ENCODE peak calls at places on chromosomes 11 and 22, in five cellular contexts. One of them, this sample, is unnamed.

GRCh38 chr11:124199702-124200101 is 16.6 kb downstream of the OR10D3 start:
- DNase-seq in HEK293T: no peak
- DNase-seq in H1: no peak
- DNase-seq in NT2/D1: no peak
- DNase-seq in GM12878: no peak
- DNase-seq in this sample: no peak

GRCh38 chr11:10387209-10388083 is 67.6 kb upstream of the AMPD3 start:
- DNase-seq in HEK293T: no peak
- DNase-seq in H1: peak
- DNase-seq in NT2/D1: no peak
- DNase-seq in GM12878: no peak
- DNase-seq in this sample: no peak

GRCh38 chr11:87432006-87432405 is 394.3 kb downstream of the TMEM135 start:
- DNase-seq in HEK293T: no peak
- DNase-seq in H1: no peak
- DNase-seq in NT2/D1: no peak
- DNase-seq in GM12878: no peak
- DNase-seq in this sample: no peak

GRCh38 chr11:127925430-127925829 is 661.9 kb downstream of the ETS1 start:
- DNase-seq in HEK293T: no peak
- DNase-seq in H1: no peak
- DNase-seq in NT2/D1: no peak
- DNase-seq in GM12878: no peak
- DNase-seq in this sample: no peak

GRCh38 chr11:16771350-16772140 is 33.1 kb downstream of the C11orf58 start:
- DNase-seq in HEK293T: no peak
- DNase-seq in H1: no peak
- DNase-seq in NT2/D1: no peak
- DNase-seq in GM12878: no peak
- DNase-seq in this sample: no peak

GRCh38 chr22:40533712-40534378 is 102.7 kb downstream of the MRTFA start:
- DNase-seq in HEK293T: peak
- DNase-seq in H1: no peak
- DNase-seq in NT2/D1: no peak
- DNase-seq in GM12878: peak
- DNase-seq in this sample: no peak

GRCh38 chr22:23152238-23153114 is 7.2 kb downstream of the RAB36 start:
- DNase-seq in HEK293T: no peak
- DNase-seq in H1: no peak
- DNase-seq in NT2/D1: no peak
- DNase-seq in GM12878: no peak
- DNase-seq in this sample: peak

GRCh38 chr11:7321708-7322448 is 70.2 kb downstream of the SYT9 start:
- DNase-seq in HEK293T: no peak
- DNase-seq in H1: no peak
- DNase-seq in NT2/D1: no peak
- DNase-seq in GM12878: no peak
- DNase-seq in this sample: no peak

GRCh38 chr11:36313750-36314500 is 17.8 kb downstream of the PRR5L start:
- DNase-seq in HEK293T: no peak
- DNase-seq in H1: no peak
- DNase-seq in NT2/D1: no peak
- DNase-seq in GM12878: no peak
- DNase-seq in this sample: no peak

GRCh38 chr11:62850911-62851806 is 11.8 kb upstream of the WDR74 start:
- DNase-seq in HEK293T: no peak
- DNase-seq in H1: no peak
- DNase-seq in NT2/D1: no peak
- DNase-seq in GM12878: no peak
- DNase-seq in this sample: peak

GRCh38 chr11:77231800-77232199 is 69.7 kb downstream of the GDPD4 start:
- DNase-seq in HEK293T: no peak
- DNase-seq in H1: no peak
- DNase-seq in NT2/D1: no peak
- DNase-seq in GM12878: no peak
- DNase-seq in this sample: no peak

GRCh38 chr11:70488171-70488570 is 89.8 kb downstream of the CTTN start:
- DNase-seq in HEK293T: no peak
- DNase-seq in H1: no peak
- DNase-seq in NT2/D1: no peak
- DNase-seq in GM12878: no peak
- DNase-seq in this sample: no peak
- TF ChIP-seq SUZ12 in HEK293T: no peak
- TF ChIP-seq SUZ12 in H1: no peak
- TF ChIP-seq SUZ12 in NT2/D1: no peak
- TF ChIP-seq SUZ12 in GM12878: no peak
- TF ChIP-seq SUZ12 in this sample: no peak

GRCh38 chr22:41781508-41781906 is 19.0 kb upstream of the CCDC134 start:
- DNase-seq in HEK293T: no peak
- DNase-seq in H1: no peak
- DNase-seq in NT2/D1: no peak
- DNase-seq in GM12878: no peak
- DNase-seq in this sample: no peak
- TF ChIP-seq SUZ12 in HEK293T: no peak
- TF ChIP-seq SUZ12 in H1: no peak
- TF ChIP-seq SUZ12 in NT2/D1: no peak
- TF ChIP-seq SUZ12 in GM12878: no peak
- TF ChIP-seq SUZ12 in this sample: no peak

GRCh38 chr22:44723801-44724200 is 21.8 kb downstream of the PRR5 start:
- DNase-seq in HEK293T: peak
- DNase-seq in H1: no peak
- DNase-seq in NT2/D1: no peak
- DNase-seq in GM12878: peak
- DNase-seq in this sample: peak
- TF ChIP-seq SUZ12 in HEK293T: no peak
- TF ChIP-seq SUZ12 in H1: no peak
- TF ChIP-seq SUZ12 in NT2/D1: no peak
- TF ChIP-seq SUZ12 in GM12878: no peak
- TF ChIP-seq SUZ12 in this sample: no peak

GRCh38 chr11:2807276-2807681 is 78.3 kb downstream of the CDKN1C start:
- DNase-seq in HEK293T: no peak
- DNase-seq in H1: no peak
- DNase-seq in NT2/D1: no peak
- DNase-seq in GM12878: no peak
- DNase-seq in this sample: peak
- TF ChIP-seq SUZ12 in HEK293T: no peak
- TF ChIP-seq SUZ12 in H1: no peak
- TF ChIP-seq SUZ12 in NT2/D1: no peak
- TF ChIP-seq SUZ12 in GM12878: no peak
- TF ChIP-seq SUZ12 in this sample: no peak

GRCh38 chr22:38398609-38399401 is 56.2 kb downstream of the KCNJ4 start:
- DNase-seq in HEK293T: peak
- DNase-seq in H1: peak
- DNase-seq in NT2/D1: peak
- DNase-seq in GM12878: no peak
- DNase-seq in this sample: peak

GRCh38 chr22:38402204-38402603 is 52.8 kb downstream of the KCNJ4 start:
- DNase-seq in HEK293T: peak
- DNase-seq in H1: no peak
- DNase-seq in NT2/D1: no peak
- DNase-seq in GM12878: no peak
- DNase-seq in this sample: no peak

GRCh38 chr22:38401336-38402084 is 53.5 kb downstream of the KCNJ4 start:
- DNase-seq in HEK293T: peak
- DNase-seq in H1: no peak
- DNase-seq in NT2/D1: no peak
- DNase-seq in GM12878: no peak
- DNase-seq in this sample: peak

DNA sequence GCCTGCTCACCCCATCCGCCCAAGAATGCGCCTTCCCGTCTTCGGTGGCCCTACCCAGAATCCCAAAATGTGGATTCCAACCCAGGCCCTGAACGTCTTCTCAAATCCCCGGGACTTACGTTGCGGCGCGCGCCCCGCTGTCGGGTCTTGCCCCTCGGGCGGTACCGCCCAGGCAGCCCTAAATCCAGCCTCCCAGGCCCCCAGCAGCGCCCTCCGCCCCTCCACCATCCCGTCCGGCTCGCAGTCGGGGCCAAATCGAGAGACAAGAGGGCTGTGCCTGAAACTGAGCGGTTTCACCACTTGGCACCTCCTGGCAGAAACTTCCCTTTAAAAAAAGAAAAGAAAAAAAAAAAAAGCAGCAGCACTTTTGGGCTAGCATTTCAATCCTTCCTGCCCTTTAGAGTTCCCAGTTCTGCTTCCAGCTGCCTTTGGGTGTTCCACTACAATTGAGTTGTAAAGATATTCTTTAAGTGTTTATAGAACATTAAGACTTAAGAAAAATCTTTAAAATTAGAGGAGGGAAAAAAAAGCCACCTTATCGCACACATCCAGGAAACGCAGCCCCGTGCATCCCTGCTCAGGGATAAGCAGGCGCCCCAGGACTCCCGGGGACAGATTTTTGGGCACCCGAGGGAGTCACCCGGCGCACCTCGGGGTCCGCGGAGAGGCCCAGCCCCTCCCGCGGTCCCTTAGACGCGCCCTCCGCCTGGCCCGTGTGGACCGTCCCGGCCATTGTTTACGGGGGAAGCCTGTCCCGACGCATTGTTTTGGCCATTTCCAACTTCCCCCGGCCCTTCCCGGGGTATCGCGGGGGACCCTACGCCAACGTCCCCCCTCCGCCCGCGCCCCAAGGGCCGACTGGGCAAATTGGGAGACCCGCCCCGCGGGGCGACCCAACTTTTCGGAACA is 57.6 kb downstream of the KCNJ4 start:
- DNase-seq in HEK293T: peak
- DNase-seq in H1: peak
- DNase-seq in NT2/D1: peak
- DNase-seq in GM12878: no peak
- DNase-seq in this sample: no peak
- TF ChIP-seq SUZ12 in HEK293T: no peak
- TF ChIP-seq SUZ12 in H1: no peak
- TF ChIP-seq SUZ12 in NT2/D1: no peak
- TF ChIP-seq SUZ12 in GM12878: no peak
- TF ChIP-seq SUZ12 in this sample: no peak